ENCODE peak calls at places on chromosomes 5 and 9, in five cellular contexts. I is GM12892, Z is spleen, V is prostate gland, J is sigmoid colon. L is an unnamed sample.

GRCh38 chr5:132363431-132364112 is 5.9 kb upstream of the SLC22A5 start:
- DNase-seq in I (no peak), Z (no peak), V (peak), J (no peak), L (no peak)

GRCh38 chr9:99071313-99072039 is 33.4 kb upstream of the TGFBR1 start:
- DNase-seq in I (no peak), Z (no peak), V (no peak), J (no peak), L (no peak)

GRCh38 chr5:172002840-172003512 is 3.5 kb downstream of the FBXW11 start:
- DNase-seq in I (no peak), Z (no peak), V (no peak), J (no peak), L (no peak)

GRCh38 chr5:67081259-67081658 is 115.3 kb downstream of the CD180 start:
- DNase-seq in I (no peak), Z (no peak), V (no peak), J (no peak), L (no peak)

GRCh38 chr9:132243156-132244074 is 81.6 kb downstream of the NTNG2 start:
- DNase-seq in I (no peak), Z (no peak), V (no peak), J (no peak), L (no peak)

GRCh38 chr5:132269635-132270344 is 12.3 kb downstream of the PDLIM4 start:
- DNase-seq in I (no peak), Z (peak), V (no peak), J (no peak), L (no peak)

GRCh38 chr9:136864996-136865767 is 926 bp downstream of the EDF1 start:
- DNase-seq in I (peak), Z (no peak), V (no peak), J (no peak), L (no peak)

GRCh38 chr9:128203024-128203841 is at the start of gene DNM1:
- DNase-seq in I (peak), Z (peak), V (peak), J (no peak), L (peak)

GRCh38 chr5:124650960-124651662 is 95.3 kb downstream of the ZNF608 start:
- DNase-seq in I (no peak), Z (no peak), V (no peak), J (no peak), L (no peak)

GRCh38 chr9:106878943-106879916 is 16.3 kb downstream of the ZNF462 start:
- DNase-seq in I (no peak), Z (peak), V (peak), J (peak), L (no peak)

GRCh38 chr9:110797611-110798010 is 129.0 kb downstream of the MUSK start:
- DNase-seq in I (no peak), Z (no peak), V (no peak), J (no peak), L (no peak)

GRCh38 chr9:129148463-129149204 is 29.4 kb downstream of the IER5L start:
- DNase-seq in I (no peak), Z (no peak), V (no peak), J (no peak), L (no peak)

GRCh38 chr5:154110781-154111180 is 72.0 kb downstream of the MFAP3 start:
- DNase-seq in I (no peak), Z (no peak), V (no peak), J (no peak), L (no peak)

GRCh38 chr5:134118212-134118611 is 3.7 kb downstream of the TCF7 start:
- DNase-seq in I (no peak), Z (no peak), V (no peak), J (no peak), L (no peak)

GRCh38 chr9:109604788-109605187 is 106.7 kb upstream of the PTPN3 start:
- DNase-seq in I (no peak), Z (no peak), V (no peak), J (no peak), L (no peak)

GRCh38 chr9:118331622-118332045 is 627.4 kb downstream of the TLR4 start:
- DNase-seq in I (no peak), Z (no peak), V (no peak), J (no peak), L (no peak)

GRCh38 chr9:69497816-69498215 is 172.8 kb downstream of the ENTREP1 start:
- DNase-seq in I (no peak), Z (no peak), V (no peak), J (no peak), L (no peak)

GRCh38 chr5:42057254-42057690 is 132.2 kb downstream of the FBXO4 start:
- DNase-seq in I (peak), Z (peak), V (peak), J (no peak), L (peak)

GRCh38 chr5:9947231-9947693 is 302.4 kb downstream of the ATPSCKMT start:
- DNase-seq in I (no peak), Z (no peak), V (no peak), J (no peak), L (no peak)

GRCh38 chr9:77897292-77897691 is 134.3 kb downstream of the GNAQ start:
- DNase-seq in I (no peak), Z (no peak), V (no peak), J (peak), L (no peak)

GRCh38 chr5:154421868-154422267 is 23.9 kb upstream of the SAP30L start:
- DNase-seq in I (no peak), Z (no peak), V (no peak), J (no peak), L (no peak)

GRCh38 chr5:132655821-132656773 is 1.9 kb upstream of the IL13 start:
- DNase-seq in I (no peak), Z (no peak), V (no peak), J (no peak), L (no peak)

GRCh38 chr9:81396528-81396927 is 292.8 kb downstream of the TLE1 start:
- DNase-seq in I (no peak), Z (no peak), V (peak), J (no peak), L (no peak)

GRCh38 chr9:15135167-15135792 is 171.7 kb downstream of the TTC39B start:
- DNase-seq in I (no peak), Z (no peak), V (peak), J (peak), L (peak)

GRCh38 chr5:68484307-68485068 is 268.9 kb downstream of the PIK3R1 start:
- DNase-seq in I (no peak), Z (no peak), V (no peak), J (no peak), L (no peak)

GRCh38 chr5:134493461-134494055 is 31.9 kb upstream of the JADE2 start:
- DNase-seq in I (no peak), Z (peak), V (no peak), J (no peak), L (no peak)

GRCh38 chr5:157606046-157606445 is 30.5 kb upstream of the ADAM19 start:
- DNase-seq in I (no peak), Z (no peak), V (no peak), J (no peak), L (no peak)

GRCh38 chr5:60993425-60993824 is 48.4 kb downstream of the NDUFAF2 start:
- DNase-seq in I (no peak), Z (no peak), V (no peak), J (no peak), L (no peak)

GRCh38 chr5:125042243-125042887 is 295.9 kb upstream of the ZNF608 start:
- DNase-seq in I (no peak), Z (no peak), V (no peak), J (no peak), L (no peak)

GRCh38 chr5:170132642-170133448 is 27.1 kb downstream of the FOXI1 start:
- DNase-seq in I (no peak), Z (no peak), V (no peak), J (no peak), L (no peak)

GRCh38 chr9:19028835-19029451 is 4.1 kb downstream of the SAXO1 start:
- DNase-seq in I (peak), Z (no peak), V (peak), J (no peak), L (peak)

GRCh38 chr5:22835630-22836029 is 17.5 kb downstream of the CDH12 start:
- DNase-seq in I (no peak), Z (no peak), V (no peak), J (no peak), L (no peak)

GRCh38 chr5:150175076-150175475 is 8.5 kb downstream of the CDX1 start:
- DNase-seq in I (no peak), Z (no peak), V (no peak), J (no peak), L (no peak)

GRCh38 chr5:107361945-107362344 is 308.8 kb downstream of the EFNA5 start:
- DNase-seq in I (no peak), Z (no peak), V (no peak), J (peak), L (no peak)

GRCh38 chr5:81303563-81303962 is 2.2 kb downstream of the ZCCHC9 start:
- DNase-seq in I (no peak), Z (no peak), V (no peak), J (no peak), L (no peak)

GRCh38 chr9:134215709-134216448 is 51.5 kb upstream of the RNU6ATAC start:
- DNase-seq in I (no peak), Z (peak), V (no peak), J (no peak), L (no peak)

DNA sequence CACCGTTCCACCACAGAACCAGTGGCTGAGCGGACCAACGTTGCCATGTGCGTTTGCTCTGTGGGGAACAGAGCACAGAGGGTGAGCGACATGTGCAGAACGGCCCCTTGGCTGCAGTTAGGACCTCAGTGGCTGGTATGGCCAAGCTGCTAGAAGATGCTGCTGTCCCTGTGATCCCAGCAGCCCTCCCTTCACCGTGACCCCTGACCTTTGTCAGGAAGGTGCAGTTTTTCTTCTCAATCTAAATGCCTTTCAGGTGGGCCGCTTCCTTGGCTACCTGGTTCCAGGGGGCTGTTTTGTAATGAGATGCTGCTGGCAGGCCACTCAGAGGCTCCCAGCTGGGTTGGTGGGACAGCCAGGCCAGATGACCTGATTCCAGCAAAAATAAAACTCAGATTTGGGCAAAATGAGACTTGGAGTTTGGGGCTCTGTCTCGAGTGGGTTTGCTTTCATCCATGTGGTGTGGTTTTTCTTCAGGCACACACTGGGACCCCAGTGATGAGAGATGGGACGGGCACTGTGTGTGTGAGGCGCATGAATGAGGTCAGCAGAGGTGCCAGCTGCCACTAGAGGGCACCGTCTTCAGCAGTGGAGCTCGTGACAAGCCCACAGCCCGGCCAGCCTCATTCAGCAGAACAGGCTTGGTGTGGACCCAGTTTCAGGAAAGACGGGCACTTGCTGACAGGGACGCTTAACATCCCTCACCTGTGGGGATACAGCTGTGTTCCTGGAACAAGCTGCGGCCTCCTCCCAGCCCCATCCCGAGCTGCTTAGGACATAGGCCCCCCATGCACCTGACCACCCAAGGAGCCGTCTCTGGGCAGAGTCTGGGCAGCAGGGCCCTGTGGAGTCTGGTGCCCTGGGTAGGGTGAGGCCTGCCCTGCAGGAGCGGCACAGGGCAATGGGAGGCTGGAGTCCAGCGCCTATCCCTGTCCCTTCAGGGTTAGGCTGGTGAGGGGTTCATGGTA is 4.1 kb downstream of the MRPS2 start:
- DNase-seq in I (peak), Z (peak), V (peak), J (peak), L (peak)
- TF ChIP-seq POLR2AphosphoS5 in I (peak), Z (peak), V (peak), J (no peak), L (no peak)

GRCh38 chr9:6006968-6007769 is 8.3 kb downstream of the RANBP6 start:
- DNase-seq in I (peak), Z (peak), V (peak), J (peak), L (peak)
- TF ChIP-seq POLR2A in I (no peak), Z (no peak), V (no peak), J (no peak), L (no peak)

GRCh38 chr5:472076-472655 is 29.2 kb downstream of the EXOC3 start:
- DNase-seq in I (no peak), Z (peak), V (no peak), J (peak), L (no peak)
- TF ChIP-seq POLR2AphosphoS5 in I (no peak), Z (peak), V (no peak), J (no peak), L (no peak)

GRCh38 chr9:97928968-97929604 is 6.8 kb upstream of the TRMO start:
- DNase-seq in I (no peak), Z (no peak), V (no peak), J (no peak), L (no peak)
- TF ChIP-seq POLR2A in I (no peak), Z (no peak), V (no peak), J (no peak), L (no peak)

DNA sequence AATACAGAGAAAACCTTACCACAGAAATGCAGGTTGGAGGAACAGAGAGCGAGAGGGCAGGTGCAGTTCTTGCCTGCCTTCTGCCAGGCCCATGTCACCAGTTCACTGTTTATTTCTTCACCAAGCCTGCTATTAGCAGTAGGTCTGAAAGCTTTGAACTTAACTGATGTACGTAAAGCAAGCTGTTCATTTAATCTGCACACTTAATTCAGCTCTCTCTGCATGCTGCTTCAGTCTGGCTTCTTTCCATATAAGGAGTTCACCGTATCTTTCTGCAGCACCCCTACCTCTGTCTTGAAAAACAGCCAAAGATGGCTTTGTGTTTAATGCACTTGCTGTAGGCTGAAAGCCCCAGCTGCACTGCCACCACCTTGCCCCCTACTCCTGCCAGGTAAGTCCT is 205.1 kb downstream of the RAB3C start:
- DNase-seq in I (no peak), Z (no peak), V (no peak), J (no peak), L (no peak)
- TF ChIP-seq POLR2AphosphoS5 in I (no peak), Z (no peak), V (no peak), J (no peak), L (no peak)

GRCh38 chr5:143045062-143045461 is 274.9 kb downstream of the ARHGAP26 start:
- DNase-seq in I (no peak), Z (no peak), V (no peak), J (no peak), L (no peak)

GRCh38 chr5:143044265-143044664 is 274.1 kb downstream of the ARHGAP26 start:
- DNase-seq in I (no peak), Z (no peak), V (no peak), J (no peak), L (no peak)

GRCh38 chr5:143040622-143041021 is 270.4 kb downstream of the ARHGAP26 start:
- DNase-seq in I (no peak), Z (no peak), V (no peak), J (no peak), L (no peak)

GRCh38 chr5:143041461-143041860 is 271.3 kb downstream of the ARHGAP26 start:
- DNase-seq in I (no peak), Z (no peak), V (no peak), J (no peak), L (no peak)

GRCh38 chr5:143041972-143042770 is 272.0 kb downstream of the ARHGAP26 start:
- DNase-seq in I (no peak), Z (no peak), V (no peak), J (no peak), L (no peak)
- TF ChIP-seq POLR2A in I (no peak), Z (no peak), V (no peak), J (no peak), L (no peak)

L was measured in GM12891.